ENCODE peak calls at places on chromosomes 13 and 19, in six cellular contexts. One of them, this sample, is unnamed.
A peak's percentile ranks its signal among the peaks of the same experiment; 100 is the strongest.

GRCh38 chr13:51523082-51523518 is 61.2 kb upstream of the WDFY2 start:
- DNase-seq in HFF-Myc: no peak
- DNase-seq in naive thymus-derived CD8-positive, alpha-beta T cell: peak; percentile 17
- DNase-seq in coronary artery: no peak
- DNase-seq in lower leg skin: peak; percentile 87
- DNase-seq in C1 segment of cervical spinal cord: peak; percentile 1
- DNase-seq in this sample: no peak

GRCh38 chr19:9885077-9885552 is 50.0 kb downstream of the PIN1 start:
- DNase-seq in HFF-Myc: no peak
- DNase-seq in naive thymus-derived CD8-positive, alpha-beta T cell: no peak
- DNase-seq in coronary artery: no peak
- DNase-seq in lower leg skin: no peak
- DNase-seq in C1 segment of cervical spinal cord: peak; percentile 8
- DNase-seq in this sample: no peak

GRCh38 chr19:8663920-8664670 is 33.7 kb downstream of the NFILZ start:
- DNase-seq in HFF-Myc: no peak
- DNase-seq in naive thymus-derived CD8-positive, alpha-beta T cell: no peak
- DNase-seq in coronary artery: no peak
- DNase-seq in lower leg skin: no peak
- DNase-seq in C1 segment of cervical spinal cord: peak; percentile 6
- DNase-seq in this sample: no peak

GRCh38 chr19:43664008-43664407 is 6.0 kb downstream of the PLAUR start:
- DNase-seq in HFF-Myc: no peak
- DNase-seq in naive thymus-derived CD8-positive, alpha-beta T cell: peak; percentile 36
- DNase-seq in coronary artery: no peak
- DNase-seq in lower leg skin: no peak
- DNase-seq in C1 segment of cervical spinal cord: peak; percentile 6
- DNase-seq in this sample: no peak

GRCh38 chr19:39126593-39127187 is 1.1 kb downstream of the PAK4 start:
- DNase-seq in HFF-Myc: no peak
- DNase-seq in naive thymus-derived CD8-positive, alpha-beta T cell: no peak
- DNase-seq in coronary artery: peak; percentile 73
- DNase-seq in lower leg skin: no peak
- DNase-seq in C1 segment of cervical spinal cord: no peak
- DNase-seq in this sample: no peak

GRCh38 chr19:39407644-39408391 is 1.2 kb downstream of the ZFP36 start:
- DNase-seq in HFF-Myc: no peak
- DNase-seq in naive thymus-derived CD8-positive, alpha-beta T cell: peak; percentile 77
- DNase-seq in coronary artery: peak; percentile 80
- DNase-seq in lower leg skin: peak; percentile 94
- DNase-seq in C1 segment of cervical spinal cord: peak; percentile 33
- DNase-seq in this sample: no peak

GRCh38 chr13:75687145-75687763 is 51.1 kb downstream of the LMO7 start:
- DNase-seq in HFF-Myc: peak; percentile 24
- DNase-seq in naive thymus-derived CD8-positive, alpha-beta T cell: no peak
- DNase-seq in coronary artery: no peak
- DNase-seq in lower leg skin: no peak
- DNase-seq in C1 segment of cervical spinal cord: no peak
- DNase-seq in this sample: no peak

GRCh38 chr19:47445937-47446402 is 25.7 kb downstream of the SLC8A2 start:
- DNase-seq in HFF-Myc: no peak
- DNase-seq in naive thymus-derived CD8-positive, alpha-beta T cell: peak; percentile 82
- DNase-seq in coronary artery: no peak
- DNase-seq in lower leg skin: peak; percentile 92
- DNase-seq in C1 segment of cervical spinal cord: peak; percentile 17
- DNase-seq in this sample: no peak

GRCh38 chr13:79874396-79875360 is 393.7 kb downstream of the NDFIP2 start:
- DNase-seq in HFF-Myc: no peak
- DNase-seq in naive thymus-derived CD8-positive, alpha-beta T cell: no peak
- DNase-seq in coronary artery: no peak
- DNase-seq in lower leg skin: no peak
- DNase-seq in C1 segment of cervical spinal cord: no peak
- DNase-seq in this sample: peak; percentile 13

GRCh38 chr19:35381926-35382325 is 11.1 kb downstream of the GPR42 start:
- DNase-seq in HFF-Myc: no peak
- DNase-seq in naive thymus-derived CD8-positive, alpha-beta T cell: no peak
- DNase-seq in coronary artery: no peak
- DNase-seq in lower leg skin: peak; percentile 6
- DNase-seq in C1 segment of cervical spinal cord: no peak
- DNase-seq in this sample: no peak

GRCh38 chr19:2176336-2176994 is 12.7 kb downstream of the DOT1L start:
- DNase-seq in HFF-Myc: no peak
- DNase-seq in naive thymus-derived CD8-positive, alpha-beta T cell: no peak
- DNase-seq in coronary artery: no peak
- DNase-seq in lower leg skin: no peak
- DNase-seq in C1 segment of cervical spinal cord: no peak
- DNase-seq in this sample: no peak

GRCh38 chr13:43661321-43661720 is 125.5 kb downstream of the ENOX1 start:
- DNase-seq in HFF-Myc: no peak
- DNase-seq in naive thymus-derived CD8-positive, alpha-beta T cell: no peak
- DNase-seq in coronary artery: no peak
- DNase-seq in lower leg skin: no peak
- DNase-seq in C1 segment of cervical spinal cord: no peak
- DNase-seq in this sample: no peak

GRCh38 chr13:98459721-98460370 is 117.1 kb downstream of the STK24 start:
- DNase-seq in HFF-Myc: no peak
- DNase-seq in naive thymus-derived CD8-positive, alpha-beta T cell: no peak
- DNase-seq in coronary artery: no peak
- DNase-seq in lower leg skin: no peak
- DNase-seq in C1 segment of cervical spinal cord: no peak
- DNase-seq in this sample: no peak

GRCh38 chr19:29372921-29373797 is 152.6 kb upstream of the VSTM2B start:
- DNase-seq in HFF-Myc: no peak
- DNase-seq in naive thymus-derived CD8-positive, alpha-beta T cell: no peak
- DNase-seq in coronary artery: peak; percentile 57
- DNase-seq in lower leg skin: peak; percentile 60
- DNase-seq in C1 segment of cervical spinal cord: no peak
- DNase-seq in this sample: no peak

GRCh38 chr19:6654347-6655310 is 15.3 kb downstream of the TNFSF14 start:
- DNase-seq in HFF-Myc: no peak
- DNase-seq in naive thymus-derived CD8-positive, alpha-beta T cell: no peak
- DNase-seq in coronary artery: no peak
- DNase-seq in lower leg skin: no peak
- DNase-seq in C1 segment of cervical spinal cord: no peak
- DNase-seq in this sample: no peak

GRCh38 chr13:102033316-102033715 is 368.5 kb downstream of the FGF14 start:
- DNase-seq in HFF-Myc: no peak
- DNase-seq in naive thymus-derived CD8-positive, alpha-beta T cell: no peak
- DNase-seq in coronary artery: no peak
- DNase-seq in lower leg skin: no peak
- DNase-seq in C1 segment of cervical spinal cord: no peak
- DNase-seq in this sample: no peak

GRCh38 chr19:2561895-2562294 is 86.0 kb downstream of the GADD45B start:
- DNase-seq in HFF-Myc: no peak
- DNase-seq in naive thymus-derived CD8-positive, alpha-beta T cell: peak; percentile 67
- DNase-seq in coronary artery: no peak
- DNase-seq in lower leg skin: no peak
- DNase-seq in C1 segment of cervical spinal cord: no peak
- DNase-seq in this sample: no peak

GRCh38 chr13:44396963-44397580 is 23.4 kb downstream of the SERP2 start:
- DNase-seq in HFF-Myc: no peak
- DNase-seq in naive thymus-derived CD8-positive, alpha-beta T cell: no peak
- DNase-seq in coronary artery: peak; percentile 68
- DNase-seq in lower leg skin: peak; percentile 70
- DNase-seq in C1 segment of cervical spinal cord: no peak
- DNase-seq in this sample: no peak

GRCh38 chr13:110734561-110734960 is 21.1 kb downstream of the ING1 start:
- DNase-seq in HFF-Myc: no peak
- DNase-seq in naive thymus-derived CD8-positive, alpha-beta T cell: no peak
- DNase-seq in coronary artery: no peak
- DNase-seq in lower leg skin: no peak
- DNase-seq in C1 segment of cervical spinal cord: no peak
- DNase-seq in this sample: no peak

GRCh38 chr13:74778946-74779345 is 644.7 kb upstream of the KLF12 start:
- DNase-seq in HFF-Myc: no peak
- DNase-seq in naive thymus-derived CD8-positive, alpha-beta T cell: no peak
- DNase-seq in coronary artery: no peak
- DNase-seq in lower leg skin: no peak
- DNase-seq in C1 segment of cervical spinal cord: no peak
- DNase-seq in this sample: no peak